ENCODE peak calls at places on chromosome 19, in ten cellular contexts. One of them, this sample, is unnamed.

GRCh38 chr19:14102102-14102696 is 11.6 kb upstream of the SAMD1 start:
- DNase-seq in lower leg skin: no peak
- DNase-seq in choroid plexus epithelial cell: no peak
- DNase-seq in substantia nigra: no peak
- DNase-seq in HFF-Myc: no peak
- DNase-seq in stimulated activated CD8-positive, alpha-beta memory T cell treated with anti-CD3 and anti-CD28 coated beads, Interleukin-4, amount 100 ng/mL, for 24 hours: no peak
- DNase-seq in stimulated activated CD4-positive, alpha-beta T cell treated with anti-CD3 and anti-CD28 coated beads, Interleukin-2, amount 100 ng/mL, for 48 hours: no peak
- DNase-seq in COR-L47: no peak
- DNase-seq in astrocyte of the hippocampus: no peak
- DNase-seq in dorsolateral prefrontal cortex: no peak
- DNase-seq in this sample: no peak

GRCh38 chr19:10271543-10272086 is 695 bp downstream of the ICAM1 start:
- DNase-seq in COR-L47: no peak
- DNase-seq in dorsolateral prefrontal cortex: no peak
- DNase-seq in lower leg skin: no peak
- DNase-seq in astrocyte of the hippocampus: no peak
- DNase-seq in substantia nigra: no peak
- DNase-seq in stimulated activated CD4-positive, alpha-beta T cell treated with anti-CD3 and anti-CD28 coated beads, Interleukin-2, amount 100 ng/mL, for 48 hours: no peak
- DNase-seq in stimulated activated CD8-positive, alpha-beta memory T cell treated with anti-CD3 and anti-CD28 coated beads, Interleukin-4, amount 100 ng/mL, for 24 hours: no peak
- DNase-seq in HFF-Myc: no peak
- DNase-seq in choroid plexus epithelial cell: peak
- DNase-seq in this sample: no peak

GRCh38 chr19:13163609-13164364 is 13.6 kb downstream of the IER2 start:
- DNase-seq in lower leg skin: peak
- DNase-seq in substantia nigra: peak
- DNase-seq in HFF-Myc: no peak
- DNase-seq in choroid plexus epithelial cell: peak
- DNase-seq in dorsolateral prefrontal cortex: no peak
- DNase-seq in astrocyte of the hippocampus: peak
- DNase-seq in COR-L47: peak
- DNase-seq in stimulated activated CD8-positive, alpha-beta memory T cell treated with anti-CD3 and anti-CD28 coated beads, Interleukin-4, amount 100 ng/mL, for 24 hours: no peak
- DNase-seq in stimulated activated CD4-positive, alpha-beta T cell treated with anti-CD3 and anti-CD28 coated beads, Interleukin-2, amount 100 ng/mL, for 48 hours: no peak
- DNase-seq in this sample: peak

GRCh38 chr19:40091205-40092129 is 724 bp upstream of the ZNF780A start:
- DNase-seq in choroid plexus epithelial cell: no peak
- DNase-seq in dorsolateral prefrontal cortex: no peak
- DNase-seq in substantia nigra: no peak
- DNase-seq in stimulated activated CD4-positive, alpha-beta T cell treated with anti-CD3 and anti-CD28 coated beads, Interleukin-2, amount 100 ng/mL, for 48 hours: no peak
- DNase-seq in HFF-Myc: no peak
- DNase-seq in stimulated activated CD8-positive, alpha-beta memory T cell treated with anti-CD3 and anti-CD28 coated beads, Interleukin-4, amount 100 ng/mL, for 24 hours: no peak
- DNase-seq in lower leg skin: no peak
- DNase-seq in astrocyte of the hippocampus: no peak
- DNase-seq in COR-L47: no peak
- DNase-seq in this sample: no peak

GRCh38 chr19:43760941-43761340 is 6.2 kb upstream of the SMG9 start:
- DNase-seq in dorsolateral prefrontal cortex: no peak
- DNase-seq in stimulated activated CD4-positive, alpha-beta T cell treated with anti-CD3 and anti-CD28 coated beads, Interleukin-2, amount 100 ng/mL, for 48 hours: no peak
- DNase-seq in COR-L47: no peak
- DNase-seq in stimulated activated CD8-positive, alpha-beta memory T cell treated with anti-CD3 and anti-CD28 coated beads, Interleukin-4, amount 100 ng/mL, for 24 hours: no peak
- DNase-seq in astrocyte of the hippocampus: no peak
- DNase-seq in choroid plexus epithelial cell: peak
- DNase-seq in HFF-Myc: no peak
- DNase-seq in substantia nigra: no peak
- DNase-seq in lower leg skin: no peak
- DNase-seq in this sample: no peak

GRCh38 chr19:38263696-38264485 is 482 bp upstream of the SPINT2 start:
- DNase-seq in choroid plexus epithelial cell: peak
- DNase-seq in dorsolateral prefrontal cortex: peak
- DNase-seq in lower leg skin: peak
- DNase-seq in COR-L47: peak
- DNase-seq in astrocyte of the hippocampus: peak
- DNase-seq in substantia nigra: no peak
- DNase-seq in stimulated activated CD4-positive, alpha-beta T cell treated with anti-CD3 and anti-CD28 coated beads, Interleukin-2, amount 100 ng/mL, for 48 hours: peak
- DNase-seq in HFF-Myc: no peak
- DNase-seq in stimulated activated CD8-positive, alpha-beta memory T cell treated with anti-CD3 and anti-CD28 coated beads, Interleukin-4, amount 100 ng/mL, for 24 hours: peak
- DNase-seq in this sample: no peak

GRCh38 chr19:47447470-47448359 is 24.0 kb downstream of the SLC8A2 start:
- DNase-seq in lower leg skin: no peak
- DNase-seq in COR-L47: no peak
- DNase-seq in astrocyte of the hippocampus: peak
- DNase-seq in substantia nigra: peak
- DNase-seq in stimulated activated CD8-positive, alpha-beta memory T cell treated with anti-CD3 and anti-CD28 coated beads, Interleukin-4, amount 100 ng/mL, for 24 hours: peak
- DNase-seq in HFF-Myc: no peak
- DNase-seq in choroid plexus epithelial cell: no peak
- DNase-seq in stimulated activated CD4-positive, alpha-beta T cell treated with anti-CD3 and anti-CD28 coated beads, Interleukin-2, amount 100 ng/mL, for 48 hours: peak
- DNase-seq in dorsolateral prefrontal cortex: peak
- DNase-seq in this sample: peak

GRCh38 chr19:10936661-10937084 is 8.1 kb downstream of the TIMM29 start:
- DNase-seq in choroid plexus epithelial cell: peak
- DNase-seq in substantia nigra: no peak
- DNase-seq in lower leg skin: no peak
- DNase-seq in stimulated activated CD4-positive, alpha-beta T cell treated with anti-CD3 and anti-CD28 coated beads, Interleukin-2, amount 100 ng/mL, for 48 hours: no peak
- DNase-seq in stimulated activated CD8-positive, alpha-beta memory T cell treated with anti-CD3 and anti-CD28 coated beads, Interleukin-4, amount 100 ng/mL, for 24 hours: no peak
- DNase-seq in astrocyte of the hippocampus: peak
- DNase-seq in dorsolateral prefrontal cortex: peak
- DNase-seq in HFF-Myc: peak
- DNase-seq in COR-L47: peak
- DNase-seq in this sample: peak

GRCh38 chr19:15555759-15556633 is 47.7 kb downstream of the CYP4F22 start:
- DNase-seq in substantia nigra: peak
- DNase-seq in COR-L47: peak
- DNase-seq in lower leg skin: peak
- DNase-seq in dorsolateral prefrontal cortex: peak
- DNase-seq in astrocyte of the hippocampus: peak
- DNase-seq in stimulated activated CD8-positive, alpha-beta memory T cell treated with anti-CD3 and anti-CD28 coated beads, Interleukin-4, amount 100 ng/mL, for 24 hours: peak
- DNase-seq in choroid plexus epithelial cell: peak
- DNase-seq in HFF-Myc: peak
- DNase-seq in stimulated activated CD4-positive, alpha-beta T cell treated with anti-CD3 and anti-CD28 coated beads, Interleukin-2, amount 100 ng/mL, for 48 hours: peak
- DNase-seq in this sample: peak

GRCh38 chr19:3268326-3268725 is 43.9 kb downstream of the CELF5 start:
- DNase-seq in choroid plexus epithelial cell: no peak
- DNase-seq in stimulated activated CD8-positive, alpha-beta memory T cell treated with anti-CD3 and anti-CD28 coated beads, Interleukin-4, amount 100 ng/mL, for 24 hours: no peak
- DNase-seq in HFF-Myc: no peak
- DNase-seq in stimulated activated CD4-positive, alpha-beta T cell treated with anti-CD3 and anti-CD28 coated beads, Interleukin-2, amount 100 ng/mL, for 48 hours: no peak
- DNase-seq in dorsolateral prefrontal cortex: peak
- DNase-seq in substantia nigra: peak
- DNase-seq in astrocyte of the hippocampus: no peak
- DNase-seq in lower leg skin: no peak
- DNase-seq in COR-L47: no peak
- DNase-seq in this sample: peak

GRCh38 chr19:3250675-3251074 is 26.2 kb downstream of the CELF5 start:
- DNase-seq in dorsolateral prefrontal cortex: no peak
- DNase-seq in COR-L47: no peak
- DNase-seq in stimulated activated CD8-positive, alpha-beta memory T cell treated with anti-CD3 and anti-CD28 coated beads, Interleukin-4, amount 100 ng/mL, for 24 hours: peak
- DNase-seq in stimulated activated CD4-positive, alpha-beta T cell treated with anti-CD3 and anti-CD28 coated beads, Interleukin-2, amount 100 ng/mL, for 48 hours: peak
- DNase-seq in substantia nigra: no peak
- DNase-seq in lower leg skin: no peak
- DNase-seq in astrocyte of the hippocampus: no peak
- DNase-seq in choroid plexus epithelial cell: peak
- DNase-seq in HFF-Myc: no peak
- DNase-seq in this sample: no peak

GRCh38 chr19:55257461-55258411 is 1.1 kb downstream of the PPP6R1 start:
- DNase-seq in choroid plexus epithelial cell: peak
- DNase-seq in substantia nigra: no peak
- DNase-seq in lower leg skin: no peak
- DNase-seq in stimulated activated CD8-positive, alpha-beta memory T cell treated with anti-CD3 and anti-CD28 coated beads, Interleukin-4, amount 100 ng/mL, for 24 hours: no peak
- DNase-seq in COR-L47: no peak
- DNase-seq in astrocyte of the hippocampus: peak
- DNase-seq in stimulated activated CD4-positive, alpha-beta T cell treated with anti-CD3 and anti-CD28 coated beads, Interleukin-2, amount 100 ng/mL, for 48 hours: no peak
- DNase-seq in HFF-Myc: no peak
- DNase-seq in dorsolateral prefrontal cortex: no peak
- DNase-seq in this sample: no peak

GRCh38 chr19:38946229-38947010 is 15.7 kb downstream of the MRPS12 start:
- DNase-seq in dorsolateral prefrontal cortex: no peak
- DNase-seq in choroid plexus epithelial cell: no peak
- DNase-seq in astrocyte of the hippocampus: no peak
- DNase-seq in HFF-Myc: no peak
- DNase-seq in COR-L47: no peak
- DNase-seq in stimulated activated CD8-positive, alpha-beta memory T cell treated with anti-CD3 and anti-CD28 coated beads, Interleukin-4, amount 100 ng/mL, for 24 hours: no peak
- DNase-seq in stimulated activated CD4-positive, alpha-beta T cell treated with anti-CD3 and anti-CD28 coated beads, Interleukin-2, amount 100 ng/mL, for 48 hours: no peak
- DNase-seq in lower leg skin: no peak
- DNase-seq in substantia nigra: no peak
- DNase-seq in this sample: no peak

GRCh38 chr19:48419158-48419920 is 25.9 kb downstream of the GRIN2D start:
- DNase-seq in astrocyte of the hippocampus: peak
- DNase-seq in choroid plexus epithelial cell: peak
- DNase-seq in HFF-Myc: no peak
- DNase-seq in lower leg skin: no peak
- DNase-seq in COR-L47: no peak
- DNase-seq in stimulated activated CD4-positive, alpha-beta T cell treated with anti-CD3 and anti-CD28 coated beads, Interleukin-2, amount 100 ng/mL, for 48 hours: peak
- DNase-seq in substantia nigra: peak
- DNase-seq in dorsolateral prefrontal cortex: peak
- DNase-seq in stimulated activated CD8-positive, alpha-beta memory T cell treated with anti-CD3 and anti-CD28 coated beads, Interleukin-4, amount 100 ng/mL, for 24 hours: peak
- DNase-seq in this sample: peak

GRCh38 chr19:6947745-6948144 is 60.4 kb downstream of the ADGRE1 start:
- DNase-seq in astrocyte of the hippocampus: peak
- DNase-seq in lower leg skin: no peak
- DNase-seq in stimulated activated CD8-positive, alpha-beta memory T cell treated with anti-CD3 and anti-CD28 coated beads, Interleukin-4, amount 100 ng/mL, for 24 hours: no peak
- DNase-seq in substantia nigra: no peak
- DNase-seq in stimulated activated CD4-positive, alpha-beta T cell treated with anti-CD3 and anti-CD28 coated beads, Interleukin-2, amount 100 ng/mL, for 48 hours: peak
- DNase-seq in choroid plexus epithelial cell: peak
- DNase-seq in dorsolateral prefrontal cortex: no peak
- DNase-seq in HFF-Myc: peak
- DNase-seq in COR-L47: no peak
- DNase-seq in this sample: no peak

GRCh38 chr19:54073829-54074228 is 7.3 kb downstream of the TARM1 start:
- DNase-seq in lower leg skin: no peak
- DNase-seq in substantia nigra: no peak
- DNase-seq in stimulated activated CD8-positive, alpha-beta memory T cell treated with anti-CD3 and anti-CD28 coated beads, Interleukin-4, amount 100 ng/mL, for 24 hours: no peak
- DNase-seq in COR-L47: no peak
- DNase-seq in dorsolateral prefrontal cortex: no peak
- DNase-seq in HFF-Myc: no peak
- DNase-seq in astrocyte of the hippocampus: no peak
- DNase-seq in choroid plexus epithelial cell: no peak
- DNase-seq in stimulated activated CD4-positive, alpha-beta T cell treated with anti-CD3 and anti-CD28 coated beads, Interleukin-2, amount 100 ng/mL, for 48 hours: no peak
- DNase-seq in this sample: no peak

GRCh38 chr19:31506102-31506501 is 156.9 kb upstream of the TSHZ3 start:
- DNase-seq in astrocyte of the hippocampus: no peak
- DNase-seq in lower leg skin: no peak
- DNase-seq in HFF-Myc: no peak
- DNase-seq in substantia nigra: no peak
- DNase-seq in stimulated activated CD4-positive, alpha-beta T cell treated with anti-CD3 and anti-CD28 coated beads, Interleukin-2, amount 100 ng/mL, for 48 hours: no peak
- DNase-seq in stimulated activated CD8-positive, alpha-beta memory T cell treated with anti-CD3 and anti-CD28 coated beads, Interleukin-4, amount 100 ng/mL, for 24 hours: no peak
- DNase-seq in dorsolateral prefrontal cortex: no peak
- DNase-seq in COR-L47: no peak
- DNase-seq in choroid plexus epithelial cell: no peak
- DNase-seq in this sample: no peak

GRCh38 chr19:10921199-10921879 is 7.1 kb downstream of the YIPF2 start:
- DNase-seq in substantia nigra: no peak
- DNase-seq in dorsolateral prefrontal cortex: no peak
- DNase-seq in COR-L47: no peak
- DNase-seq in choroid plexus epithelial cell: no peak
- DNase-seq in HFF-Myc: no peak
- DNase-seq in lower leg skin: no peak
- DNase-seq in stimulated activated CD4-positive, alpha-beta T cell treated with anti-CD3 and anti-CD28 coated beads, Interleukin-2, amount 100 ng/mL, for 48 hours: no peak
- DNase-seq in stimulated activated CD8-positive, alpha-beta memory T cell treated with anti-CD3 and anti-CD28 coated beads, Interleukin-4, amount 100 ng/mL, for 24 hours: no peak
- DNase-seq in astrocyte of the hippocampus: no peak
- DNase-seq in this sample: peak

GRCh38 chr19:46761418-46761831 is 15.2 kb upstream of the STRN4 start:
- DNase-seq in choroid plexus epithelial cell: peak
- DNase-seq in stimulated activated CD8-positive, alpha-beta memory T cell treated with anti-CD3 and anti-CD28 coated beads, Interleukin-4, amount 100 ng/mL, for 24 hours: no peak
- DNase-seq in stimulated activated CD4-positive, alpha-beta T cell treated with anti-CD3 and anti-CD28 coated beads, Interleukin-2, amount 100 ng/mL, for 48 hours: no peak
- DNase-seq in lower leg skin: no peak
- DNase-seq in substantia nigra: no peak
- DNase-seq in COR-L47: no peak
- DNase-seq in astrocyte of the hippocampus: no peak
- DNase-seq in dorsolateral prefrontal cortex: no peak
- DNase-seq in HFF-Myc: peak
- DNase-seq in this sample: no peak

GRCh38 chr19:1851581-1852293 is 3.5 kb upstream of the REXO1 start:
- DNase-seq in substantia nigra: no peak
- DNase-seq in lower leg skin: no peak
- DNase-seq in COR-L47: peak
- DNase-seq in choroid plexus epithelial cell: no peak
- DNase-seq in HFF-Myc: no peak
- DNase-seq in astrocyte of the hippocampus: no peak
- DNase-seq in stimulated activated CD4-positive, alpha-beta T cell treated with anti-CD3 and anti-CD28 coated beads, Interleukin-2, amount 100 ng/mL, for 48 hours: no peak
- DNase-seq in dorsolateral prefrontal cortex: no peak
- DNase-seq in stimulated activated CD8-positive, alpha-beta memory T cell treated with anti-CD3 and anti-CD28 coated beads, Interleukin-4, amount 100 ng/mL, for 24 hours: no peak
- DNase-seq in this sample: peak

GRCh38 chr19:1650627-1651009 is 1.8 kb downstream of the TCF3 start:
- DNase-seq in lower leg skin: no peak
- DNase-seq in HFF-Myc: no peak
- DNase-seq in stimulated activated CD4-positive, alpha-beta T cell treated with anti-CD3 and anti-CD28 coated beads, Interleukin-2, amount 100 ng/mL, for 48 hours: no peak
- DNase-seq in astrocyte of the hippocampus: peak
- DNase-seq in stimulated activated CD8-positive, alpha-beta memory T cell treated with anti-CD3 and anti-CD28 coated beads, Interleukin-4, amount 100 ng/mL, for 24 hours: no peak
- DNase-seq in dorsolateral prefrontal cortex: no peak
- DNase-seq in substantia nigra: no peak
- DNase-seq in COR-L47: peak
- DNase-seq in choroid plexus epithelial cell: peak
- DNase-seq in this sample: no peak